ENCODE peak calls at places on chromosomes 7 and 10, in nine cellular contexts. One of them, this sample, is unnamed.

GRCh38 chr7:2999078-2999500 is 44.6 kb downstream of the CARD11 start:
- DNase-seq in Kasumi-1: no peak
- DNase-seq in colonic mucosa: no peak
- DNase-seq in left cardiac atrium: no peak
- DNase-seq in astrocyte of the hippocampus: no peak
- DNase-seq in NCI-H2029: no peak
- DNase-seq in smooth muscle cell of the brain vasculature: no peak
- DNase-seq in NCI-H524: no peak
- DNase-seq in T-helper 9 cell: no peak
- DNase-seq in this sample: no peak

GRCh38 chr7:156722427-156722826 is 81.9 kb downstream of the RNF32 start:
- DNase-seq in Kasumi-1: no peak
- DNase-seq in colonic mucosa: no peak
- DNase-seq in left cardiac atrium: no peak
- DNase-seq in astrocyte of the hippocampus: peak
- DNase-seq in NCI-H2029: no peak
- DNase-seq in smooth muscle cell of the brain vasculature: no peak
- DNase-seq in NCI-H524: no peak
- DNase-seq in T-helper 9 cell: no peak
- DNase-seq in this sample: no peak

GRCh38 chr10:33009244-33010131 is 51.5 kb upstream of the ITGB1 start:
- DNase-seq in Kasumi-1: no peak
- DNase-seq in colonic mucosa: no peak
- DNase-seq in left cardiac atrium: no peak
- DNase-seq in astrocyte of the hippocampus: no peak
- DNase-seq in NCI-H2029: no peak
- DNase-seq in smooth muscle cell of the brain vasculature: no peak
- DNase-seq in NCI-H524: no peak
- DNase-seq in T-helper 9 cell: peak
- DNase-seq in this sample: no peak

GRCh38 chr7:30862987-30863693 is 48.5 kb upstream of the AQP1 start:
- DNase-seq in Kasumi-1: no peak
- DNase-seq in colonic mucosa: no peak
- DNase-seq in left cardiac atrium: no peak
- DNase-seq in astrocyte of the hippocampus: no peak
- DNase-seq in NCI-H2029: no peak
- DNase-seq in smooth muscle cell of the brain vasculature: no peak
- DNase-seq in NCI-H524: no peak
- DNase-seq in T-helper 9 cell: no peak
- DNase-seq in this sample: no peak

GRCh38 chr7:158549176-158549833 is 38.3 kb downstream of the PTPRN2 start:
- DNase-seq in Kasumi-1: peak
- DNase-seq in colonic mucosa: peak
- DNase-seq in left cardiac atrium: peak
- DNase-seq in astrocyte of the hippocampus: no peak
- DNase-seq in NCI-H2029: peak
- DNase-seq in smooth muscle cell of the brain vasculature: no peak
- DNase-seq in NCI-H524: no peak
- DNase-seq in T-helper 9 cell: no peak
- DNase-seq in this sample: no peak

GRCh38 chr7:24129597-24129996 is 154.4 kb upstream of the NPY start:
- DNase-seq in Kasumi-1: no peak
- DNase-seq in colonic mucosa: no peak
- DNase-seq in left cardiac atrium: no peak
- DNase-seq in astrocyte of the hippocampus: peak
- DNase-seq in NCI-H2029: no peak
- DNase-seq in smooth muscle cell of the brain vasculature: no peak
- DNase-seq in NCI-H524: no peak
- DNase-seq in T-helper 9 cell: no peak
- DNase-seq in this sample: no peak

GRCh38 chr10:58740620-58741369 is 228.1 kb downstream of the BICC1 start:
- DNase-seq in Kasumi-1: no peak
- DNase-seq in colonic mucosa: no peak
- DNase-seq in left cardiac atrium: no peak
- DNase-seq in astrocyte of the hippocampus: no peak
- DNase-seq in NCI-H2029: no peak
- DNase-seq in smooth muscle cell of the brain vasculature: no peak
- DNase-seq in NCI-H524: no peak
- DNase-seq in T-helper 9 cell: no peak
- DNase-seq in this sample: no peak

GRCh38 chr7:148623586-148624282 is 33.2 kb downstream of the C7orf33 start:
- DNase-seq in Kasumi-1: peak
- DNase-seq in colonic mucosa: no peak
- DNase-seq in left cardiac atrium: no peak
- DNase-seq in astrocyte of the hippocampus: peak
- DNase-seq in NCI-H2029: no peak
- DNase-seq in smooth muscle cell of the brain vasculature: no peak
- DNase-seq in NCI-H524: peak
- DNase-seq in T-helper 9 cell: no peak
- DNase-seq in this sample: no peak

GRCh38 chr10:112950714-112951348 is 784 bp downstream of the TCF7L2 start:
- DNase-seq in Kasumi-1: peak
- DNase-seq in colonic mucosa: peak
- DNase-seq in left cardiac atrium: peak
- DNase-seq in astrocyte of the hippocampus: peak
- DNase-seq in NCI-H2029: no peak
- DNase-seq in smooth muscle cell of the brain vasculature: no peak
- DNase-seq in NCI-H524: no peak
- DNase-seq in T-helper 9 cell: peak
- DNase-seq in this sample: peak

GRCh38 chr10:116974442-116975005 is 30.5 kb downstream of the SHTN1 start:
- DNase-seq in Kasumi-1: no peak
- DNase-seq in colonic mucosa: no peak
- DNase-seq in left cardiac atrium: no peak
- DNase-seq in astrocyte of the hippocampus: peak
- DNase-seq in NCI-H2029: no peak
- DNase-seq in smooth muscle cell of the brain vasculature: no peak
- DNase-seq in NCI-H524: no peak
- DNase-seq in T-helper 9 cell: no peak
- DNase-seq in this sample: peak

GRCh38 chr10:47099445-47099844 is 188.2 kb downstream of the PTPN20 start:
- DNase-seq in Kasumi-1: no peak
- DNase-seq in colonic mucosa: no peak
- DNase-seq in left cardiac atrium: no peak
- DNase-seq in astrocyte of the hippocampus: no peak
- DNase-seq in NCI-H2029: no peak
- DNase-seq in smooth muscle cell of the brain vasculature: no peak
- DNase-seq in NCI-H524: no peak
- DNase-seq in T-helper 9 cell: no peak
- DNase-seq in this sample: no peak

GRCh38 chr10:45315508-45315907 is at the start of gene OR13A1:
- DNase-seq in Kasumi-1: no peak
- DNase-seq in colonic mucosa: no peak
- DNase-seq in left cardiac atrium: no peak
- DNase-seq in astrocyte of the hippocampus: no peak
- DNase-seq in NCI-H2029: no peak
- DNase-seq in smooth muscle cell of the brain vasculature: no peak
- DNase-seq in NCI-H524: no peak
- DNase-seq in T-helper 9 cell: no peak
- DNase-seq in this sample: no peak

GRCh38 chr10:128922172-128922571 is 544.9 kb upstream of the MGMT start:
- DNase-seq in Kasumi-1: no peak
- DNase-seq in colonic mucosa: peak
- DNase-seq in left cardiac atrium: no peak
- DNase-seq in astrocyte of the hippocampus: no peak
- DNase-seq in NCI-H2029: no peak
- DNase-seq in smooth muscle cell of the brain vasculature: no peak
- DNase-seq in NCI-H524: no peak
- DNase-seq in T-helper 9 cell: no peak
- DNase-seq in this sample: no peak

GRCh38 chr7:25882151-25882773 is 269.7 kb upstream of the NFE2L3 start:
- DNase-seq in Kasumi-1: no peak
- DNase-seq in colonic mucosa: no peak
- DNase-seq in left cardiac atrium: no peak
- DNase-seq in astrocyte of the hippocampus: no peak
- DNase-seq in NCI-H2029: no peak
- DNase-seq in smooth muscle cell of the brain vasculature: no peak
- DNase-seq in NCI-H524: no peak
- DNase-seq in T-helper 9 cell: no peak
- DNase-seq in this sample: no peak

GRCh38 chr10:114680557-114681117 is 22.6 kb upstream of the ABLIM1 start:
- DNase-seq in Kasumi-1: no peak
- DNase-seq in colonic mucosa: no peak
- DNase-seq in left cardiac atrium: no peak
- DNase-seq in astrocyte of the hippocampus: no peak
- DNase-seq in NCI-H2029: no peak
- DNase-seq in smooth muscle cell of the brain vasculature: no peak
- DNase-seq in NCI-H524: no peak
- DNase-seq in T-helper 9 cell: no peak
- DNase-seq in this sample: no peak

GRCh38 chr10:99520040-99520803 is 12.5 kb upstream of the NKX2-3 start:
- DNase-seq in Kasumi-1: no peak
- DNase-seq in colonic mucosa: peak
- DNase-seq in left cardiac atrium: no peak
- DNase-seq in astrocyte of the hippocampus: no peak
- DNase-seq in NCI-H2029: no peak
- DNase-seq in smooth muscle cell of the brain vasculature: no peak
- DNase-seq in NCI-H524: no peak
- DNase-seq in T-helper 9 cell: no peak
- DNase-seq in this sample: no peak

This sample was measured in PC-9.